ENCODE peak calls at places on chromosomes 2 and 18, in eight cellular contexts. D is H9, C is HEK293T, Q is dorsolateral prefrontal cortex, G is AG04450, O is T follicular helper cell, R is DMS153, U is choroid plexus epithelial cell. X is an unnamed sample.

GRCh38 chr2:72745679-72746368 is 80.0 kb downstream of the EXOC6B start:
- DNase-seq in D (no peak), C (peak; percentile 30), Q (no peak), G (peak; percentile 42), O (no peak), R (peak; percentile 35), U (peak; percentile 89), X (peak; percentile 19)

GRCh38 chr2:211512746-211513145 is 956.3 kb downstream of the CPS1 start:
- DNase-seq in D (no peak), C (no peak), Q (no peak), G (no peak), O (no peak), R (no peak), U (no peak), X (no peak)

GRCh38 chr18:78506031-78506461 is 473.6 kb upstream of the SALL3 start:
- DNase-seq in D (peak; percentile 84), C (no peak), Q (peak; percentile 44), G (no peak), O (no peak), R (no peak), U (no peak), X (no peak)

GRCh38 chr2:73642338-73643018 is at the start of gene NAT8:
- DNase-seq in D (no peak), C (no peak), Q (no peak), G (no peak), O (no peak), R (no peak), U (peak; percentile 1), X (no peak)

GRCh38 chr2:238484522-238485452 is 58.1 kb downstream of the ASB1 start:
- DNase-seq in D (peak; percentile 23), C (no peak), Q (no peak), G (no peak), O (no peak), R (no peak), U (no peak), X (no peak)

GRCh38 chr2:25337276-25337675 is 4.4 kb downstream of the DNMT3A start:
- DNase-seq in D (no peak), C (no peak), Q (no peak), G (no peak), O (no peak), R (no peak), U (no peak), X (no peak)

GRCh38 chr2:45337396-45337795 is 273.7 kb downstream of the SRBD1 start:
- DNase-seq in D (no peak), C (no peak), Q (no peak), G (no peak), O (no peak), R (no peak), U (no peak), X (no peak)

GRCh38 chr18:36780748-36781147 is 48.1 kb downstream of the TPGS2 start:
- DNase-seq in D (no peak), C (no peak), Q (no peak), G (no peak), O (no peak), R (no peak), U (peak; percentile 28), X (no peak)

GRCh38 chr18:28171837-28172236 is 5.1 kb downstream of the CDH2 start:
- DNase-seq in D (no peak), C (no peak), Q (no peak), G (no peak), O (no peak), R (no peak), U (no peak), X (no peak)

GRCh38 chr2:99715956-99716355 is 226.1 kb upstream of the REV1 start:
- DNase-seq in D (no peak), C (no peak), Q (no peak), G (no peak), O (no peak), R (no peak), U (no peak), X (no peak)

GRCh38 chr2:72669121-72669520 is 156.7 kb downstream of the EXOC6B start:
- DNase-seq in D (no peak), C (no peak), Q (no peak), G (peak; percentile 36), O (no peak), R (no peak), U (peak; percentile 86), X (no peak)

GRCh38 chr2:233643128-233643527 is 6.9 kb downstream of the UGT1A10 start:
- DNase-seq in D (peak; percentile 66), C (peak; percentile 5), Q (no peak), G (no peak), O (no peak), R (no peak), U (peak; percentile 45), X (no peak)

GRCh38 chr2:106885981-106886915 is at the start of gene ST6GAL2:
- DNase-seq in D (peak; percentile 50), C (peak; percentile 17), Q (peak; percentile 50), G (no peak), O (no peak), R (no peak), U (peak; percentile 25), X (no peak)

GRCh38 chr2:29811378-29811777 is 110.0 kb downstream of the ALK start:
- DNase-seq in D (no peak), C (no peak), Q (no peak), G (no peak), O (no peak), R (no peak), U (peak; percentile 21), X (no peak)

GRCh38 chr2:43218550-43219382 is 7.6 kb downstream of the ZFP36L2 start:
- DNase-seq in D (peak; percentile 63), C (no peak), Q (no peak), G (no peak), O (peak; percentile 76), R (peak; percentile 34), U (peak; percentile 19), X (no peak)

GRCh38 chr18:59303006-59303405 is 15.4 kb downstream of the CPLX4 start:
- DNase-seq in D (no peak), C (no peak), Q (no peak), G (no peak), O (no peak), R (no peak), U (no peak), X (no peak)

GRCh38 chr2:38057651-38058410 is 18.1 kb downstream of the CYP1B1 start:
- DNase-seq in D (no peak), C (no peak), Q (no peak), G (no peak), O (no peak), R (no peak), U (no peak), X (no peak)

GRCh38 chr2:206145665-206146064 is 13.6 kb downstream of the NDUFS1 start:
- DNase-seq in D (no peak), C (no peak), Q (no peak), G (no peak), O (no peak), R (no peak), U (no peak), X (no peak)

GRCh38 chr2:74690571-74690970 is 36.5 kb downstream of the SEMA4F start:
- DNase-seq in D (no peak), C (peak; percentile 61), Q (no peak), G (peak; percentile 41), O (peak; percentile 6), R (peak; percentile 21), U (peak; percentile 78), X (peak; percentile 41)

GRCh38 chr2:238595750-238596570 is 169.2 kb downstream of the ASB1 start:
- DNase-seq in D (no peak), C (no peak), Q (no peak), G (no peak), O (no peak), R (no peak), U (no peak), X (no peak)

GRCh38 chr2:242002944-242003343 is 133.4 kb downstream of the RTP5 start:
- DNase-seq in D (no peak), C (no peak), Q (no peak), G (no peak), O (no peak), R (no peak), U (no peak), X (no peak)

GRCh38 chr18:11047156-11047555 is 102.2 kb downstream of the PIEZO2 start:
- DNase-seq in D (no peak), C (no peak), Q (no peak), G (no peak), O (no peak), R (no peak), U (peak; percentile 58), X (no peak)

GRCh38 chr2:135694711-135695110 is 46.9 kb upstream of the UBXN4 start:
- DNase-seq in D (no peak), C (no peak), Q (no peak), G (no peak), O (no peak), R (no peak), U (peak; percentile 52), X (no peak)

GRCh38 chr2:80002112-80002511 is 302.4 kb downstream of the LRRTM1 start:
- DNase-seq in D (no peak), C (no peak), Q (no peak), G (no peak), O (no peak), R (no peak), U (no peak), X (no peak)

GRCh38 chr2:182866461-182867369 is at the start of gene FRZB:
- DNase-seq in D (peak; percentile 73), C (peak; percentile 62), Q (no peak), G (peak; percentile 26), O (no peak), R (peak; percentile 39), U (peak; percentile 75), X (peak; percentile 58)

GRCh38 chr2:66696374-66696773 is 261.4 kb downstream of the MEIS1 start:
- DNase-seq in D (no peak), C (no peak), Q (no peak), G (no peak), O (no peak), R (peak; percentile 16), U (no peak), X (no peak)

GRCh38 chr2:218168635-218169462 is 2.1 kb upstream of the CXCR1 start:
- DNase-seq in D (peak; percentile 82), C (peak; percentile 78), Q (peak; percentile 25), G (no peak), O (peak; percentile 51), R (peak; percentile 22), U (peak; percentile 52), X (no peak)

GRCh38 chr18:3499498-3499897 is 49.5 kb downstream of the TGIF1 start:
- DNase-seq in D (peak; percentile 64), C (peak; percentile 25), Q (no peak), G (no peak), O (no peak), R (no peak), U (peak; percentile 20), X (no peak)

GRCh38 chr2:140353541-140353940 is 1573.4 kb upstream of the NXPH2 start:
- DNase-seq in D (no peak), C (no peak), Q (no peak), G (no peak), O (no peak), R (no peak), U (peak; percentile 77), X (no peak)

X was measured in amniotic stem cell.